ENCODE peak calls at places on chromosomes 16 and 17, in nine cellular contexts. One of them, this sample, is unnamed.

GRCh38 chr16:15649727-15650018 is 372 bp upstream of the NDE1 start:
- DNase-seq in fibroblast of pulmonary artery: no peak
- DNase-seq in activated CD4-positive, alpha-beta T cell treated with anti-CD3 and anti-CD28 coated beads for 36 hours: no peak
- DNase-seq in cardiac fibroblast: peak; percentile 8
- DNase-seq in AG08395: no peak
- DNase-seq in WTC11: no peak
- DNase-seq in fibroblast of the conjunctiva: no peak
- DNase-seq in RPMI7951: no peak
- DNase-seq in activated effector memory CD4-positive, alpha-beta T cell treated with Interleukin-2 at 50 U/mL for 16 hours: no peak
- DNase-seq in this sample: no peak

GRCh38 chr17:36623281-36623680 is 21.9 kb downstream of the MRM1 start:
- DNase-seq in fibroblast of pulmonary artery: no peak
- DNase-seq in activated CD4-positive, alpha-beta T cell treated with anti-CD3 and anti-CD28 coated beads for 36 hours: no peak
- DNase-seq in cardiac fibroblast: no peak
- DNase-seq in AG08395: no peak
- DNase-seq in WTC11: no peak
- DNase-seq in fibroblast of the conjunctiva: no peak
- DNase-seq in RPMI7951: no peak
- DNase-seq in activated effector memory CD4-positive, alpha-beta T cell treated with Interleukin-2 at 50 U/mL for 16 hours: no peak
- DNase-seq in this sample: no peak

GRCh38 chr16:17053536-17054160 is 417.1 kb downstream of the XYLT1 start:
- DNase-seq in fibroblast of pulmonary artery: no peak
- DNase-seq in activated CD4-positive, alpha-beta T cell treated with anti-CD3 and anti-CD28 coated beads for 36 hours: no peak
- DNase-seq in cardiac fibroblast: no peak
- DNase-seq in AG08395: no peak
- DNase-seq in WTC11: no peak
- DNase-seq in fibroblast of the conjunctiva: no peak
- DNase-seq in RPMI7951: no peak
- DNase-seq in activated effector memory CD4-positive, alpha-beta T cell treated with Interleukin-2 at 50 U/mL for 16 hours: no peak
- DNase-seq in this sample: no peak

GRCh38 chr16:85316321-85316919 is 204.1 kb upstream of the CIBAR2 start:
- DNase-seq in fibroblast of pulmonary artery: peak; percentile 70
- DNase-seq in activated CD4-positive, alpha-beta T cell treated with anti-CD3 and anti-CD28 coated beads for 36 hours: peak; percentile 77
- DNase-seq in cardiac fibroblast: peak; percentile 64
- DNase-seq in AG08395: peak; percentile 74
- DNase-seq in WTC11: peak; percentile 75
- DNase-seq in fibroblast of the conjunctiva: peak; percentile 38
- DNase-seq in RPMI7951: peak; percentile 52
- DNase-seq in activated effector memory CD4-positive, alpha-beta T cell treated with Interleukin-2 at 50 U/mL for 16 hours: no peak
- DNase-seq in this sample: peak; percentile 32

GRCh38 chr16:709651-710499 is 4.3 kb upstream of the FBXL16 start:
- DNase-seq in fibroblast of pulmonary artery: peak; percentile 85
- DNase-seq in activated CD4-positive, alpha-beta T cell treated with anti-CD3 and anti-CD28 coated beads for 36 hours: no peak
- DNase-seq in cardiac fibroblast: peak; percentile 92
- DNase-seq in AG08395: peak; percentile 91
- DNase-seq in WTC11: peak; percentile 69
- DNase-seq in fibroblast of the conjunctiva: peak; percentile 49
- DNase-seq in RPMI7951: peak; percentile 85
- DNase-seq in activated effector memory CD4-positive, alpha-beta T cell treated with Interleukin-2 at 50 U/mL for 16 hours: no peak
- DNase-seq in this sample: peak; percentile 84

GRCh38 chr17:50130778-50131317 is 888 bp upstream of the SAMD14 start:
- DNase-seq in fibroblast of pulmonary artery: no peak
- DNase-seq in activated CD4-positive, alpha-beta T cell treated with anti-CD3 and anti-CD28 coated beads for 36 hours: peak; percentile 47
- DNase-seq in cardiac fibroblast: no peak
- DNase-seq in AG08395: no peak
- DNase-seq in WTC11: no peak
- DNase-seq in fibroblast of the conjunctiva: no peak
- DNase-seq in RPMI7951: no peak
- DNase-seq in activated effector memory CD4-positive, alpha-beta T cell treated with Interleukin-2 at 50 U/mL for 16 hours: no peak
- DNase-seq in this sample: no peak

GRCh38 chr17:20084621-20085282 is 75.6 kb downstream of the SPECC1 start:
- DNase-seq in fibroblast of pulmonary artery: no peak
- DNase-seq in activated CD4-positive, alpha-beta T cell treated with anti-CD3 and anti-CD28 coated beads for 36 hours: no peak
- DNase-seq in cardiac fibroblast: no peak
- DNase-seq in AG08395: no peak
- DNase-seq in WTC11: no peak
- DNase-seq in fibroblast of the conjunctiva: no peak
- DNase-seq in RPMI7951: no peak
- DNase-seq in activated effector memory CD4-positive, alpha-beta T cell treated with Interleukin-2 at 50 U/mL for 16 hours: no peak
- DNase-seq in this sample: no peak

GRCh38 chr17:39235555-39236221 is 9.9 kb upstream of the STAC2 start:
- DNase-seq in fibroblast of pulmonary artery: peak; percentile 72
- DNase-seq in activated CD4-positive, alpha-beta T cell treated with anti-CD3 and anti-CD28 coated beads for 36 hours: peak; percentile 78
- DNase-seq in cardiac fibroblast: peak; percentile 70
- DNase-seq in AG08395: peak; percentile 62
- DNase-seq in WTC11: peak; percentile 79
- DNase-seq in fibroblast of the conjunctiva: peak; percentile 33
- DNase-seq in RPMI7951: peak; percentile 41
- DNase-seq in activated effector memory CD4-positive, alpha-beta T cell treated with Interleukin-2 at 50 U/mL for 16 hours: peak; percentile 21
- DNase-seq in this sample: peak; percentile 51

GRCh38 chr16:27879601-27880247 is 183.8 kb downstream of the GSG1L start:
- DNase-seq in fibroblast of pulmonary artery: no peak
- DNase-seq in activated CD4-positive, alpha-beta T cell treated with anti-CD3 and anti-CD28 coated beads for 36 hours: no peak
- DNase-seq in cardiac fibroblast: no peak
- DNase-seq in AG08395: no peak
- DNase-seq in WTC11: no peak
- DNase-seq in fibroblast of the conjunctiva: no peak
- DNase-seq in RPMI7951: no peak
- DNase-seq in activated effector memory CD4-positive, alpha-beta T cell treated with Interleukin-2 at 50 U/mL for 16 hours: no peak
- DNase-seq in this sample: no peak